ENCODE peak calls at places on chromosomes 7 and 10, in five cellular contexts. F is IMR-90; K is CD4-positive, CD25-positive, alpha-beta regulatory T cell; N is HCT116; Z is CD4-positive, alpha-beta memory T cell. A is an unnamed sample. For H3K36me3, the result is how much of the 10 kb centered on the place peaks cover.

GRCh38 chr7:38178695-38179344 is 775 bp downstream of the STARD3NL start:
- DNase-seq in F (peak), K (peak), N (no peak), Z (peak), A (peak)

GRCh38 chr10:43645866-43646265 is 2.8 kb downstream of the ZNF32 start:
- DNase-seq in Z (no peak), N (no peak), K (no peak), F (no peak), A (no peak)

GRCh38 chr10:131703941-131704340 is 196.9 kb upstream of the PPP2R2D start:
- DNase-seq in N (no peak), Z (no peak), K (no peak), F (no peak), A (no peak)

GRCh38 chr10:84685047-84685660 is 356.8 kb downstream of the CCSER2 start:
- DNase-seq in N (no peak), Z (no peak), K (no peak), F (no peak), A (no peak)

GRCh38 chr10:114445332-114445731 is 41.0 kb upstream of the AFAP1L2 start:
- DNase-seq in N (no peak), K (no peak), Z (no peak), F (no peak), A (no peak)

GRCh38 chr10:76456190-76456589 is 1024.8 kb downstream of the LRMDA start:
- DNase-seq in F (no peak), K (no peak), Z (no peak), N (no peak), A (no peak)

GRCh38 chr10:72503241-72503640 is 122.6 kb downstream of the MICU1 start:
- DNase-seq in Z (no peak), F (peak), N (no peak), K (no peak), A (no peak)

GRCh38 chr7:70098133-70098561 is 499.9 kb downstream of the AUTS2 start:
- DNase-seq in K (no peak), N (no peak), F (no peak), Z (no peak), A (no peak)

GRCh38 chr7:100200693-100201092 is 19.1 kb upstream of the PVRIG start:
- DNase-seq in K (no peak), Z (no peak), F (no peak), N (no peak), A (no peak)

GRCh38 chr10:12712284-12712983 is 289.1 kb downstream of the CCDC3 start:
- DNase-seq in F (no peak), Z (no peak), N (no peak), K (no peak), A (no peak)

GRCh38 chr7:35549781-35550180 is 145.2 kb downstream of the HERPUD2 start:
- DNase-seq in F (no peak), N (no peak), K (no peak), Z (no peak), A (no peak)

GRCh38 chr10:112904000-112904399 is 46.0 kb upstream of the TCF7L2 start:
- DNase-seq in F (peak), K (no peak), N (peak), Z (no peak), A (no peak)

GRCh38 chr7:151225948-151226510 is 976 bp downstream of the ABCF2 start:
- DNase-seq in K (no peak), F (no peak), N (no peak), Z (no peak), A (no peak)

GRCh38 chr10:132506711-132507466 is 30.7 kb upstream of the INPP5A start:
- DNase-seq in F (peak), N (no peak), K (no peak), Z (no peak), A (no peak)

GRCh38 chr10:95430231-95430951 is 130.8 kb downstream of the SORBS1 start:
- DNase-seq in N (peak), F (peak), K (peak), Z (peak), A (peak)

GRCh38 chr10:55410415-55410885 is 609.4 kb upstream of the PCDH15 start:
- DNase-seq in Z (no peak), N (no peak), K (no peak), F (no peak), A (no peak)

GRCh38 chr7:95469850-95470249 is 15.9 kb upstream of the ASB4 start:
- DNase-seq in N (no peak), F (no peak), K (no peak), Z (no peak), A (no peak)

GRCh38 chr10:46530249-46531186 is 25.9 kb downstream of the GPRIN2 start:
- DNase-seq in F (peak), Z (no peak), K (no peak), N (no peak), A (no peak)

GRCh38 chr7:135100856-135101255 is 47.0 kb upstream of the TMEM140 start:
- DNase-seq in Z (no peak), F (peak), N (no peak), K (no peak), A (no peak)

GRCh38 chr10:125633517-125633999 is 49.4 kb downstream of the TEX36 start:
- DNase-seq in F (no peak), N (peak), Z (no peak), K (no peak), A (no peak)

DNA sequence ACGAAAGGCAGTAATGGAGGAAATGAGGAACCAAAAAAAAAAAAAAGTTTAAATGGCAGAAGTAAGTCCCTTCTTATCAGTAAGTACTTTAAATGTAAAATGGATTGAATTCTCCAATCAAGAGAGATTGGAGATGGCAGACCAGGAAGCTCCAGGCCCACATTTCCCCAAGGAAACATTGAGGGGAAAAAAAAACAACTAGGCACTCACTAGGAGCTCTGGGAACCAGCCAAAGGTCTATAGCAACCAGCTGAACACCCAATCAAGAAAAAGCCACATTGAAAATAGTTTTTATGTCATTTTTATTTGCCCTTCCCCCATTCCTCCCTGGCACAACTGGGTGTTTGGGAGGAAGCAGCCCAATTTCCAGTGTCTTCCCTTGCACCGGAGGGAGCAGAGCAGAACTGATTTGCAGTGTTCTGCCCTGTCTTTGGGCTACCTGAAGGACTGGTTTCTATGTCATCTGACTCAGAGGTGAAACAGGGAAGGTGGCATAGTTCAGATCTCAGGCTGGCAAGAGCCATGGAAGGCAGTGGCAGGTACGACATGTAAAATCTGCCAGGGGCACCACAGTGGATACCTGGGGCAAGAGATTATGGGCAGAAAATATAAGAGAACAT is 121.9 kb downstream of the SMURF1 start:
- DNase-seq in Z (no peak), K (no peak), F (no peak), N (no peak), A (no peak)
- H3K36me3 ChIP-seq in Z (under half), K (under half), F (under half), N (under half), A (under half)

GRCh38 chr10:124464028-124464751 is 2.6 kb downstream of the LHPP start:
- DNase-seq in N (no peak), K (no peak), F (no peak), Z (no peak), A (no peak)
- H3K27ac ChIP-seq in N (no peak), K (no peak), F (no peak), Z (no peak), A (peak)

DNA sequence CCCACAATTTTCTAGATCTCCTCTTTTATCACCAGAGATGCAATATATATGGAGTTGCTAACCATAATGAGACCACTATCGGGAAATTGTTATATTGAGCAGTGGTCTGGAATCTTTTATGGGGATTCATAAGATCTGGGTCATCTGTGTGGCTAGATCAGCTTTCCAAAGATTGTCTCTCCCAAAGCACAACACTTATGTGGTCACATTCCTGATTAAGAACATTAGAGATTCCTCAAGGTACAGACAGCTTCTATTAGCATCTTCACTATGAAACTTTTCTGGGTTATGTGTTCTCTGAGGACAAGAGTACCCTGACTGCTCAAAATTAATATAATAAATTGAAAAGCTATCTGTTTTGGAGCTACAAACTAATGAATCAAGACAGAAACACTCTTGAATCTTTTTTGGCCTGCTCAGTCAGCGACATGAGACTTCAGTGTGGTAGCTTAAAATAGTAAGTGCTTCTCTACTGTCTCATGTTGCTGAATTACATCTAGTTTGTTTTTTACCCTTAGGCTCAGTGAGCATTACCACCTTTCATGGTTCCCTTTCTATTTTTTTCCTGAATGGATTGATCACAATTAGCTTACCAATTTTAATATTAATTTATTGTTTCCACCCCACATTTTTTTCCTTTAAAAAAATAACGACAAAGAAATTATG is 42.6 kb upstream of the STRIP2 start:
- DNase-seq in F (no peak), K (no peak), N (no peak), Z (no peak), A (no peak)
- H3K36me3 ChIP-seq in F (under half), K (under half), N (under half), Z (under half), A (under half)

GRCh38 chr10:33955676-33956075 is 621.2 kb upstream of the NRP1 start:
- DNase-seq in K (no peak), Z (no peak), F (peak), N (no peak), A (no peak)

GRCh38 chr10:33947563-33947962 is 613.1 kb upstream of the NRP1 start:
- DNase-seq in Z (no peak), F (no peak), K (no peak), N (no peak), A (no peak)

GRCh38 chr10:33950216-33950615 is 615.7 kb upstream of the NRP1 start:
- DNase-seq in Z (no peak), N (no peak), K (no peak), F (no peak), A (no peak)

GRCh38 chr10:33952692-33953360 is 618.4 kb upstream of the NRP1 start:
- DNase-seq in Z (no peak), K (no peak), N (no peak), F (peak), A (no peak)
- H3K27ac ChIP-seq in Z (no peak), K (no peak), N (no peak), F (no peak), A (no peak)